ENCODE peak calls at places on chromosomes 1 and 21, in four cellular contexts. S is foreskin keratinocyte, C is astrocyte, W is A549. B is an unnamed sample.

GRCh38 chr1:40450491-40451237 is 388 bp downstream of the ZFP69B start:
- DNase-seq in S (peak; percentile 36), C (peak; percentile 95), W (peak; percentile 6), B (no peak)

GRCh38 chr1:159922499-159923202 is 2.7 kb downstream of the TAGLN2 start:
- DNase-seq in C (no peak), W (no peak), S (no peak), B (no peak)

GRCh38 chr21:40846566-40847411 is at the start of gene DSCAM:
- DNase-seq in W (no peak), C (peak; percentile 18), S (peak; percentile 53), B (no peak)

GRCh38 chr1:221563476-221563921 is 178.4 kb downstream of the DUSP10 start:
- DNase-seq in W (no peak), C (no peak), S (no peak), B (no peak)

GRCh38 chr1:177969825-177970371 is at the start of gene SEC16B:
- DNase-seq in C (no peak), S (no peak), W (peak; percentile 18), B (no peak)

GRCh38 chr1:52691856-52692255 is 6.3 kb downstream of the COA7 start:
- DNase-seq in S (no peak), C (no peak), W (no peak), B (no peak)

GRCh38 chr1:169943963-169944526 is 50.3 kb upstream of the SCYL3 start:
- DNase-seq in C (no peak), W (no peak), S (no peak), B (no peak)

GRCh38 chr1:2451744-2452582 is 24.1 kb upstream of the PLCH2 start:
- DNase-seq in C (peak; percentile 74), S (peak; percentile 92), W (peak; percentile 81), B (peak; percentile 58)

GRCh38 chr1:10867914-10868598 is 71.6 kb upstream of the CASZ1 start:
- DNase-seq in S (no peak), W (no peak), C (no peak), B (no peak)

GRCh38 chr1:197674286-197674685 is 101.0 kb downstream of the DENND1B start:
- DNase-seq in S (no peak), W (no peak), C (no peak), B (no peak)

GRCh38 chr1:204889681-204890373 is 19.2 kb downstream of the NFASC start:
- DNase-seq in C (no peak), S (no peak), W (no peak), B (no peak)

GRCh38 chr1:228032041-228032440 is 25.2 kb downstream of the WNT3A start:
- DNase-seq in C (no peak), S (no peak), W (no peak), B (no peak)

GRCh38 chr1:229253170-229253974 is 17.5 kb upstream of the RAB4A start:
- DNase-seq in S (peak; percentile 84), W (no peak), C (peak; percentile 55), B (no peak)

GRCh38 chr1:202796670-202797069 is 11.6 kb downstream of the KDM5B start:
- DNase-seq in C (no peak), S (no peak), W (no peak), B (no peak)

GRCh38 chr1:157966034-157966671 is 27.3 kb upstream of the KIRREL1 start:
- DNase-seq in W (peak; percentile 64), C (peak; percentile 89), S (peak; percentile 55), B (no peak)

GRCh38 chr1:30274937-30275621 is 448.3 kb downstream of the MATN1 start:
- DNase-seq in S (no peak), W (no peak), C (no peak), B (no peak)

GRCh38 chr1:30273021-30273325 is 450.4 kb downstream of the MATN1 start:
- DNase-seq in S (no peak), W (no peak), C (no peak), B (no peak)

GRCh38 chr1:30273456-30273855 is 449.9 kb downstream of the MATN1 start:
- DNase-seq in C (no peak), S (no peak), W (no peak), B (no peak)

GRCh38 chr1:30275926-30276736 is 447.3 kb downstream of the MATN1 start:
- DNase-seq in S (no peak), W (no peak), C (no peak), B (no peak)

DNA sequence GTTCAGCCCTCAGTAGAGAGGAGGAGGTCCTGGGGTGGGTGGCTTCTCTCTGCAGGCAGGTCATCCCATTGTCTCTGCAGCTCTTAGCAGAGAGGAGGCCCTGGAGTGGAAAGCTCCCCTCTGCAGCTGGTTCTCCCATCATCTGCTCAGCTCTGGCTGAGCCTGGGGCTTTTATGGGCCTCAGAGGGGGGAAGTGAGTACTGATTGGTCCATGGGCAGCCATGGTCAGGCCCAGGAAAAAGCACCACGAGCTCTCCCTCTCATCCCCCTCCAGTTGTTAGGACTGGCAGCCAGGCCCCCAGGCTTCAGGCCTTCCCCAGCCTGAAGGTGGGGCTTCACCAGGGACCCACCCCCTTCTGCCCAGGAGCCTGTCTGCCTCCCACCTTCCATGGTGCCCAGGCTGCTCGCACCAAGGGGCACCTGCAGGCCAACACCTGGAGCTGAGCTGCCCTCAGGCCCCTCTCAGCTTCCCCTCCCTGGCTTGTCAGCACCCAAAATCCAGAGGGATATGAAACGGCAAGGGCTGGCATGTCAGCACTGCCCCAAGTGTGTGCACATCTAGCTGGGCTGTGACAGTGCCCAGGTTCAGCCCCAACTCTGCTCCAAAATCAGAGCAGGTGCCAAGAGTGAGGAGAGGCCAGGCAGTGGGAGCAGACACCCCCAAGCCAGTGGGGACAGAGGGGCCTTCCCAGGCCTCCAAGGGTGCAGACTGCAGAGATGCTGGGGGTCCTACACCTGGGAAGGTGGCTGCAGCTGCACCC is 449.0 kb downstream of the MATN1 start:
- DNase-seq in W (no peak), S (no peak), C (no peak), B (no peak)
- H3K27ac ChIP-seq in W (no peak overlapping the region), S (no peak overlapping the region), C (no peak overlapping the region), B (no peak overlapping the region)

DNA sequence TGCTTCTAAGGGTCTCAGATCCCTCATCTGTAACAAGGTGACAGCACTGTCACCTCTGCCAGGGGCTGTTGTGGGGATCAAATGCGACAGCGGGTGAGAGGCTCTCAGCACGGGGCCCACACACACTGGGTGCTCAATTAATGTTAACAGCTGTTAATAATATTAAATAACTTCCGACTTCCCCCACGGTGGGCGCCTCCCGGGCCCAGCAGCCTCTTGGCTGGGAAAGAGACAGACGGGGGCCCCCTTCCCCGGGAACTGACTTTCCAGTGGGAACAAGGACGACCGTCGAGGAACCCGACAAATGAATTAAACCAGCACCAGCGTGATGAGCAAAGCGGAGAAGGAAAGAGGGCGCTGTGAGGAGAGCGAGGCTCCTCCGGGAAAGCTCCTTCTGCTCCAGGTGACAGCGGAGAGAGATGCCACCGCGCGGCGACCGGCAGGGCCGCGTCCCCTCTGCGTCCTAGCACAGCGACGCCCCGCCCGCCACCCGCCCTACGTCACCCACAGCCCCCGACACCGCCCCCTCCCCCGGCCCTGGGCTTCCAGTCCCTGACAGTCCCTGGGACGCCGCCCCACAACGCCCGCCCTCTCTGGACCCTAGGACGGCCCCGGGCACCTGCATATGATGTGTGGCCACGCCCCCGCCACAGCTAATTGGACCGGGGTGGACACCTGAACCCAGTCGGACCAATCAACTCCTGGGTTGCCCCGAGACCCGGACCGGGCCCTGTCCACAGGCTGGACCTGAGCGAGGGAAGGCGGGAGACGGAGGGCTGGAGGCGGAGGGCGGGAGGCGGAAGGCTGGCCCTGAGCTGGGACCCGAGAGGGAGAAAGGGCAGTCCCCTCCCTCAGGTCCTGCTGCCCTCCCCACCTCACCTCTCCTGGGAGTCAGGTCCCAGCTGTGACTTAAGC is 38.2 kb downstream of the MATN1 start:
- DNase-seq in S (no peak), W (peak; percentile 43), C (no peak), B (no peak)
- H3K27ac ChIP-seq in S (no peak overlapping the region), W (no peak overlapping the region), C (no peak overlapping the region), B (no peak overlapping the region)

GRCh38 chr1:34852677-34853217 is 6.8 kb downstream of the SMIM12 start:
- DNase-seq in S (peak; percentile 85), W (peak; percentile 86), C (peak; percentile 86), B (peak; percentile 79)
- H3K27ac ChIP-seq in S (no peak overlapping the region), W (no peak overlapping the region), C (no peak overlapping the region), B (no peak overlapping the region)

GRCh38 chr1:47569261-47569660 is 131.4 kb downstream of the FOXD2 start:
- DNase-seq in W (no peak), C (no peak), S (no peak), B (no peak)

GRCh38 chr1:47568763-47569162 is 130.9 kb downstream of the FOXD2 start:
- DNase-seq in C (no peak), W (no peak), S (no peak), B (no peak)

GRCh38 chr1:47571161-47571560 is 133.3 kb downstream of the FOXD2 start:
- DNase-seq in W (no peak), S (no peak), C (no peak), B (no peak)

GRCh38 chr1:47571952-47572351 is 134.1 kb downstream of the FOXD2 start:
- DNase-seq in S (no peak), W (no peak), C (no peak), B (no peak)

DNA sequence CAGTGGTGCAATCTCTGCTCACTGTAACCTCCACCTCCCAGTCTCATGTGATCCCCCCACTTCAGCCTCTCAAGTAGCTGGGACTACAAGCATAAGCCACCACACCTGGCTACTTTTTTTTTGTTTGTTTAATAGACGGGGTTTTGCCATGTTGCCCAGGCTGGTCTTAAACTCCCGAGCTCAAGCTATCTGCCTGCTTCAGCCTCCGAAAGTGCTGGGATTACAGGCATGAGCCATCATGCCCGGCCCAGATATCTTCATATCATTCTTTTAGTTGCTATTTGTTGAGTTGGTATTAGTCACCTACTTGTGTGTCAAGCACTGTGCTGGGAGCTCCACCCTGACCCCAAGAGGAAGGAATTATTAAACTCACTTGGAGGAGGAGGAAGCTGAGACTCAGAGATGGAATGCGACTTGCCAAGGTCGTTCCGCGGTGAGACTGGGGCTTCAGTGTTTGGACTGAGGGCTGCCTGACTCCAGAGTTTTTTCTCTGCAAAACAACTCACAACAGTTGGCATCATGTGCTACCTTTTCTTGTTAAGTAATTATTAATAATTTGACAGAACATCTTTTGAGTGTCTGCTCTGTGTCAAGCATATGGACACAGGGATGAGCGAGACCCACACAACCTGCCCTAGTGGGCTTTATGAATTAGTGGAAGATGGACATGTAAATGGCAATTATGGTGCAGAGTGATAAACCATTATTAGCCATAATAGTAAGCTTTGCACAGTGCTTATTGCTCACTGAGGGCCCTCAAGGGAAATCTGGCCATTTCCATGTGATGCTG is 132.0 kb downstream of the FOXD2 start:
- DNase-seq in C (peak; percentile 95), S (peak; percentile 94), W (peak; percentile 86), B (peak; percentile 94)
- H3K27ac ChIP-seq in C (no peak overlapping the region), S (no peak overlapping the region), W (peak overlapping the region; percentile 80), B (peak overlapping the region; percentile 78)

DNA sequence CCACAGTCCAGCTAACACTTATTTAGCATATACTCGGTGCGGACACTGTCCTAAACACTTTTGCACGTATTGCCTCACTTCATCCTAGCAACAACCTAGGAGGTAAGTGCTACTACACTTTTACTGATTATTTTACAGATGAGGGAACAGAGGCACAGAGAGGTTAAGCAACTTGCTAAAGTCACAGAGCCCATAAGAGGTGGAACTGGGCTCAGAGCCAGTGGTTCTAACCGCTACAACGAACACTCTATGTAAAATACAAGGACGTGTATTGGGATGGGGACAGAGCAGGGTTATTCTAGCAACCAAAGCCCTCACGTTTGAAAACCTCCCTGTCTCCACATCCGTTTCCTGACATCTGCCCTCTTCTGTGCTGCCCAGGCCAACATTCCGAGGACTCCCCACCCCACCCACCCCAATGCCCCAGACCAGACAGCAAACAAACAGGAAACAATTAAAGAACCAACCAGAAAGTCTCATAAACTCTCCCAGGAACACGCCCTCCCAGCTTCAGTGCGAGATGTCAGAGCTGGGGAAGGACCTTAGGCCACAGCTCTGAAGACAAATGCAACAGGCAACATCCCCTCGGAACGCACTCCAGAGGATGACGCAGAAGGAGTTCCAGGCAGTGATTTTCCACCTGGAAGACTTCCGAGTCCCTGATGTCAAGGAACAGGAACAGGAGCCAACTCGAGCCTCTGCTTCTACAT is 41.1 kb downstream of the GLIS1 start:
- DNase-seq in W (no peak), C (no peak), S (no peak), B (no peak)
- H3K27ac ChIP-seq in W (no peak overlapping the region), C (no peak overlapping the region), S (no peak overlapping the region), B (no peak overlapping the region)

GRCh38 chr1:24826510-24826909 is 81.3 kb downstream of the CLIC4 start:
- DNase-seq in C (no peak), W (no peak), S (no peak), B (no peak)
- H3K27ac ChIP-seq in C (no peak overlapping the region), W (no peak overlapping the region), S (no peak overlapping the region), B (no peak overlapping the region)

B was measured in epithelial cell of prostate.